ENCODE peak calls at places on chromosomes 2 and 18, in ten cellular contexts. K, R, L, D, H, M, W, P, J and O are unnamed samples.

GRCh38 chr2:234548720-234549420 is 52.0 kb upstream of the ARL4C start:
- DNase-seq in K (peak; percentile 98), R (no peak), L (no peak), D (no peak), H (peak; percentile 84), M (no peak), W (no peak), P (peak; percentile 81), J (no peak), O (no peak)

GRCh38 chr2:121336528-121337294 is 51.7 kb upstream of the TFCP2L1 start:
- DNase-seq in K (no peak), R (no peak), L (no peak), D (no peak), H (peak; percentile 55), M (no peak), W (no peak), P (no peak), J (no peak), O (no peak)

GRCh38 chr2:241692448-241692847 is 5.8 kb upstream of the DTYMK start:
- DNase-seq in K (peak; percentile 88), R (no peak), L (no peak), D (no peak), H (no peak), M (no peak), W (no peak), P (peak; percentile 81), J (no peak), O (no peak)

GRCh38 chr2:196587061-196587460 is 52.5 kb upstream of the CCDC150 start:
- DNase-seq in K (no peak), R (no peak), L (no peak), D (no peak), H (no peak), M (no peak), W (no peak), P (no peak), J (no peak), O (no peak)

GRCh38 chr18:70423988-70424387 is 135.1 kb downstream of the SOCS6 start:
- DNase-seq in K (peak; percentile 71), R (no peak), L (no peak), D (peak; percentile 20), H (no peak), M (peak; percentile 26), W (no peak), P (peak; percentile 76), J (no peak), O (no peak)

GRCh38 chr2:219149667-219150066 is 10.9 kb downstream of the NHEJ1 start:
- DNase-seq in K (no peak), R (no peak), L (no peak), D (no peak), H (no peak), M (no peak), W (no peak), P (no peak), J (no peak), O (no peak)

GRCh38 chr2:109459485-109459884 is 154.3 kb downstream of the SEPTIN10 start:
- DNase-seq in K (peak; percentile 53), R (no peak), L (no peak), D (no peak), H (peak; percentile 25), M (no peak), W (no peak), P (no peak), J (no peak), O (no peak)

GRCh38 chr2:224646242-224646846 is 61.2 kb upstream of the CUL3 start:
- DNase-seq in K (no peak), R (no peak), L (peak; percentile 4), D (peak; percentile 42), H (peak; percentile 64), M (no peak), W (no peak), P (peak; percentile 28), J (peak; percentile 64), O (peak; percentile 26)

GRCh38 chr2:172930871-172931255 is 144.8 kb upstream of the MAP3K20 start:
- DNase-seq in K (no peak), R (no peak), L (no peak), D (peak; percentile 41), H (no peak), M (no peak), W (no peak), P (no peak), J (no peak), O (no peak)

GRCh38 chr2:182077023-182077422 is 91.4 kb downstream of the PPP1R1C start:
- DNase-seq in K (peak; percentile 52), R (no peak), L (no peak), D (no peak), H (no peak), M (no peak), W (no peak), P (no peak), J (no peak), O (no peak)

GRCh38 chr2:151260492-151261239 is 997 bp downstream of the RBM43 start:
- DNase-seq in K (peak; percentile 46), R (no peak), L (no peak), D (no peak), H (no peak), M (no peak), W (no peak), P (peak; percentile 52), J (no peak), O (no peak)

GRCh38 chr2:217875138-217875537 is 127.7 kb downstream of the TNS1 start:
- DNase-seq in K (no peak), R (no peak), L (no peak), D (no peak), H (no peak), M (no peak), W (no peak), P (no peak), J (no peak), O (no peak)

DNA sequence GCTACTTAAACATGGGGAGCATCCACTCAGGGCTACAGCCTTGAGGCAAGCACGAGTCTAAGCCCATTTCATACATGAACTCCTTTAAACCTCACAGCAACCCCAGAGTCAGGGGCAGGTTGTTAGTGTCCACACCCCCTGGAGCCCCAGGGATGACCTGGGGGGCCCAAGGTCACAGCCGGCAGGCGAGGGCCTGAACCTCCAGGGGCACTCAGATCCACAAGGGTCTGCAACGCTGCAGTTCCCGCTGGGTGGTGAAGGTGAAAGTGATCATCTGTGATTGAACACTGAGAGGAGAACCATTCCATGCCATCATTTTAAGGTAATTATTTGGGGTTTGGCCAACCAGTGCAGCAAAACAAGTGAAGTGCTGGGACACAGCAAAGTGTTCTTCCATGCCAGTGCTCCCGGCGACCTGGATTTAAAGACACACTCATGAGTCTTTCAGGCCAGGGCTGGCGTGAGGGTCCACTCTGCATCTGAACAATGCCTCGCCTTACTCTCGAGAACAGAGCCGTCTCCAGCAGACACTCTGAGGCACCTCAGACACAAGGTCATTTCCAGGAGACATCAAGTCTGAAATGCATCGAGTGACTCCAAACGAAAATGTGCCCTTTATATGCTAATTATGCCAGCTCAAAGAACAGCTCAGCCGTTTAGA is 61.6 kb upstream of the SNTG2 start:
- DNase-seq in K (no peak), R (no peak), L (no peak), D (no peak), H (peak; percentile 30), M (no peak), W (no peak), P (no peak), J (no peak), O (no peak)
- TF ChIP-seq CTCF in K (no peak), R (no peak), L (no peak), D (no peak), H (no peak), M (no peak), W (no peak), P (no peak), J (no peak), O (no peak)

DNA sequence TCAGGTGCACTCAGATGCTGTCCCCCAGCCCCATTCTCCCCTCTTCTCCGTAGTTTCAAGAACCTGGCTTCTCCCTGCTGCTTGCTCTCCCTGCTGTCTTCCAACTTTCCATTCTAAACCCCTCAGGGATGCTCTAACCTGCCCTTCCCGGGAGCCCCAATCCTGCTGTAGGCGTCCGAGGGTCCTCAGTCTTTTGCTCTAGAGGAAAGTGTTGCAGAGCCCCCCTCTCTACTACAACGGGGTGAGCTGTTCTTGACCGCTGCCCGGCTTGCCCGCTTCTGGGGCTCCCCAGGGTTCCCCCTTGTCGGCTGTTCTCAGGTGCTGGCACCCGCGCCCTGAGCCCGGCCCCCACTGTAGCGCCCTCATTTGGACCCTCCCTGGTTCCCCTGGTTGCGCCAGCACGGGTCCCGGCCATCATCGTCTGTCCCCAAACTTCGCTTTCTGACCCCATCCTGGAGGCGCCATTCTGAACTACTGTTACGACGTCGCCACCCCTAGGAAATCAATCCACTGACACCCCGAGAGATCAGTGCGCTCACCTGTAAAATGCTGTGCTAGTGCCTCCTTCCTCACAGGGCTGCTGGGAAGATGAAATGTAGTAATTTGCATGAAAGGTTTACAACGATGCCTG is 31.9 kb upstream of the REG3G start:
- DNase-seq in K (no peak), R (no peak), L (no peak), D (no peak), H (no peak), M (no peak), W (no peak), P (no peak), J (no peak), O (no peak)
- TF ChIP-seq CTCF in K (no peak), R (no peak), L (no peak), D (no peak), H (no peak), M (no peak), W (no peak), P (no peak), J (no peak), O (no peak)

DNA sequence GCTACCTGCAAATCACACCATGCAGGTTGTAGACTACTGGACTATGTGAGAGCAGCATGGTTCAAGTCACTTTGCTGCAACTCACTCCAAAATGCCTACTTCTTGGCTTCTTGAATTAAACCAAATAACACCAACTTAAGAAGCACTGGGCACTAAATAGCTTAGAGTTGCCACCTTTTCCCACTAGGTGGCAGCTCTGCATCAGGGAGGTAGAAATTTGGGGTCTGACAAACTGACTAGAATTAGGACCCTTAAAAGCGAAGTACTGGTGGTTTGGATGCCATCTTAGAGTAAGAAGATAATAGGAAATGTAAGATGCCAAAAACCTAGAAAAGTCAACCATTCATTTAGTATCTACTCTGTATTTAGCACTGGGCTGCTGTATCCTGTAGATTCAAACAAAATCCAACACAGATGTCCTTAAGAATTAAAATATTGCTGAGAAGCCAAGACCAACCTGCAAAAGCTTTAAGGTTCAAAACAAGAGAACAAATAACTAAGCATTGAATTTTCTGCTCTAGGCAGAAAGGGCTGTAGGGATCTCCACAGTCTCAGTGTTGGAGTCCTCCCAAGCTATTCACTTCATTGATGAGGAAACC is 65.5 kb downstream of the CCBE1 start:
- DNase-seq in K (peak; percentile 31), R (no peak), L (peak; percentile 22), D (peak; percentile 69), H (peak; percentile 80), M (no peak), W (no peak), P (peak; percentile 60), J (no peak), O (peak; percentile 34)
- TF ChIP-seq CTCF in K (peak; percentile 80), R (peak; percentile 35), L (peak; percentile 68), D (peak; percentile 94), H (peak; percentile 90), M (peak; percentile 41), W (no peak), P (peak; percentile 87), J (peak; percentile 11), O (peak; percentile 50)

DNA sequence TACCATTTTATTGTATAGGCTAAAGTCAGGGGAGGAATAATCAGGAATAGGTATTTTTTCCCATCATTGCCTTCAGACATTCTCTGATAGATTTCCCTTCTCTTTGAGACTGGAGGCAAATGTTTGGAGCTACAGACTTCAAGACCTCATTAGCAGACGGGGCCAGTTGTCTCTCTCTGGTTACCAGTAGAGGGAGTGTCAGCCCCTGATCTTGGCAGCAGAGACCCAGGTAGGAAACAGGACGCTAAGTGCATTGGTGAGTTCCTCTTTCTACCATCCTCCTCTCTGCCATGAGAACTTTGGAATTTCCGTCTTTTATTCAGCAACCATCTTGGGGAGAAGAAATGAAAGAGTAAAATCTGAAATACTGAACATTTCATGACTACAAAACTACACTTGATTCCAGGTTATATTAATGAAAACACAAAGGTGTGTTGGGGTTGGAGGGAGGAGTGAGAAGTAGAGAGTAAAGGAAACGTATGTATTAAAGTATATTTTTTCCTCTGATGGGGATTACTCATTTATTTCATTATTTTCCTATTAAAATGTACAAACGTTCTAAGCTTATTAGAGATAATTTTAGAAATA is 186.2 kb upstream of the GCFC2 start:
- DNase-seq in K (peak; percentile 6), R (no peak), L (peak; percentile 16), D (peak; percentile 81), H (peak; percentile 88), M (no peak), W (no peak), P (peak; percentile 1), J (no peak), O (peak; percentile 55)
- TF ChIP-seq CTCF in K (peak; percentile 24), R (no peak), L (peak; percentile 74), D (peak; percentile 85), H (peak; percentile 89), M (no peak), W (no peak), P (peak; percentile 30), J (no peak), O (peak; percentile 57)